ENCODE peak calls at places on chromosomes 3 and 15, in seven cellular contexts. Z is SK-N-SH, N is A549, W is ovary, I is tibial nerve, A is stomach, O is GM12878. K is an unnamed sample.

GRCh38 chr15:51310064-51310463 is 28.3 kb downstream of the CYP19A1 start:
- DNase-seq in Z (no peak), N (no peak), W (no peak), I (no peak), A (no peak), O (no peak), K (no peak)

GRCh38 chr3:179175358-179175757 is 27.2 kb downstream of the PIK3CA start:
- DNase-seq in Z (no peak), N (no peak), W (no peak), I (no peak), A (no peak), O (no peak), K (no peak)

GRCh38 chr15:43143203-43143941 is 10.0 kb downstream of the TMEM62 start:
- DNase-seq in Z (no peak), N (no peak), W (no peak), I (no peak), A (no peak), O (no peak), K (no peak)

GRCh38 chr3:119311191-119311925 is 17.2 kb downstream of the ARHGAP31 start:
- DNase-seq in Z (no peak), N (peak), W (no peak), I (no peak), A (no peak), O (no peak), K (no peak)

GRCh38 chr3:126199256-126199655 is 18.9 kb upstream of the ALDH1L1 start:
- DNase-seq in Z (no peak), N (no peak), W (no peak), I (no peak), A (no peak), O (no peak), K (no peak)

GRCh38 chr3:174162550-174162949 is 696.6 kb upstream of the NAALADL2 start:
- DNase-seq in Z (no peak), N (no peak), W (no peak), I (no peak), A (no peak), O (no peak), K (no peak)

GRCh38 chr3:179829391-179829790 is 176.6 kb downstream of the USP13 start:
- DNase-seq in Z (no peak), N (no peak), W (no peak), I (no peak), A (no peak), O (no peak), K (no peak)

GRCh38 chr15:98834976-98835375 is 172.6 kb downstream of the PGPEP1L start:
- DNase-seq in Z (no peak), N (no peak), W (no peak), I (no peak), A (no peak), O (no peak), K (no peak)

GRCh38 chr3:70256566-70256965 is 55.9 kb downstream of the MDFIC2 start:
- DNase-seq in Z (no peak), N (no peak), W (no peak), I (no peak), A (no peak), O (no peak), K (no peak)

GRCh38 chr3:164419220-164419619 is 659.1 kb downstream of the SI start:
- DNase-seq in Z (no peak), N (no peak), W (no peak), I (no peak), A (no peak), O (no peak), K (no peak)

GRCh38 chr3:116140100-116140689 is 305.1 kb downstream of the LSAMP start:
- DNase-seq in Z (no peak), N (no peak), W (no peak), I (no peak), A (no peak), O (no peak), K (no peak)

GRCh38 chr3:74041068-74041675 is 416.4 kb upstream of the PDZRN3 start:
- DNase-seq in Z (no peak), N (no peak), W (no peak), I (no peak), A (no peak), O (no peak), K (no peak)

GRCh38 chr3:189995129-189995528 is 125.6 kb downstream of the P3H2 start:
- DNase-seq in Z (no peak), N (no peak), W (no peak), I (no peak), A (no peak), O (no peak), K (no peak)

GRCh38 chr3:49411550-49411967 is 217 bp downstream of the RHOA start:
- DNase-seq in Z (peak), N (no peak), W (peak), I (peak), A (peak), O (no peak), K (peak)

GRCh38 chr3:184618793-184619192 is 57.2 kb downstream of the EPHB3 start:
- DNase-seq in Z (no peak), N (no peak), W (no peak), I (no peak), A (no peak), O (no peak), K (no peak)

GRCh38 chr3:153061938-153062528 is 100.0 kb upstream of the RAP2B start:
- DNase-seq in Z (no peak), N (no peak), W (no peak), I (no peak), A (no peak), O (no peak), K (no peak)

GRCh38 chr3:55718475-55718874 is 231.4 kb upstream of the WNT5A start:
- DNase-seq in Z (peak), N (no peak), W (no peak), I (no peak), A (no peak), O (no peak), K (no peak)

GRCh38 chr3:101292027-101292426 is 28.3 kb downstream of the IMPG2 start:
- DNase-seq in Z (no peak), N (no peak), W (no peak), I (no peak), A (no peak), O (no peak), K (no peak)

GRCh38 chr3:172646439-172647015 is 64.3 kb downstream of the NCEH1 start:
- DNase-seq in Z (peak), N (no peak), W (no peak), I (no peak), A (no peak), O (no peak), K (no peak)

GRCh38 chr3:65483475-65483874 is 555.2 kb downstream of the MAGI1 start:
- DNase-seq in Z (no peak), N (no peak), W (peak), I (no peak), A (peak), O (no peak), K (peak)

DNA sequence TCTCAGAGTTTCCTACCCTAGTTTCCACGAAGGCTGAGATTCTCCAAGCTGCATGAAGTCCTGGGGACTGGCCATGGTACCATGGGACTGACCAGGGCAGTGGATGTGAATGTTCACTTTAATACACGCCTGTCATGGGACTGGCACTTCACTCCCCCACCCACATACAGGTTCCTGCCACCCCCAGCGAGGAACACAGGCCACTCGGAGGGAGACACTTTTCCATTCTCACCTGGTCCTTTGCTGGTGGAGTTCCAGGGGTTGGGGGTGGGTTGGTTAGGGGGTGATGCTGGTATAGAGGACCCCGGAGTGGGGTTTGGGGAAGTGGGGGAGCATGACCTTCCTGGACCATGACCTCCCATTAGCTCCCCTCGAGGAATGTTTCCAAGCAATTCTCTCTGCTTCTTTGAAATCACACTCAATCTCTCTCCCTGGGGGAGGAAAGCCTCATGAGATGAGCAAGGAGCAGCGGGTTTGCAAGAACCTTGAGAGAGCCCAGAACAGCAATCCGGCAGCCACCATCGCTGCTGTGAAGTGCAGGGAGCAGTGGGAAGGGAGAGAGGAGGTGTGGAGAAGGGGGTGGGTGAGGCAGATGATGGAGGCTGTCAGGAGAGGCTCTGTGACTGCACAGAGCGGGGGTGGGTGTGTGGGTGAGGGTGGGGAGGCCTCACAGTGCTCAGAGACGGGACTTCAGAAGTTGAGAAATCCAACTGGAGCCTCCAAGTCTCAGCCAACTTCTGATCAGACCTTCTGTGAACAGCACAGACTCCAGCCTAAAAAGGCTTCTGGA is 69.7 kb downstream of the ADCY5 start:
- DNase-seq in Z (no peak), N (no peak), W (no peak), I (no peak), A (no peak), O (no peak), K (no peak)
- H3K27ac ChIP-seq in Z (no peak), N (no peak), W (no peak), I (no peak), A (no peak), O (no peak), K (peak)

DNA sequence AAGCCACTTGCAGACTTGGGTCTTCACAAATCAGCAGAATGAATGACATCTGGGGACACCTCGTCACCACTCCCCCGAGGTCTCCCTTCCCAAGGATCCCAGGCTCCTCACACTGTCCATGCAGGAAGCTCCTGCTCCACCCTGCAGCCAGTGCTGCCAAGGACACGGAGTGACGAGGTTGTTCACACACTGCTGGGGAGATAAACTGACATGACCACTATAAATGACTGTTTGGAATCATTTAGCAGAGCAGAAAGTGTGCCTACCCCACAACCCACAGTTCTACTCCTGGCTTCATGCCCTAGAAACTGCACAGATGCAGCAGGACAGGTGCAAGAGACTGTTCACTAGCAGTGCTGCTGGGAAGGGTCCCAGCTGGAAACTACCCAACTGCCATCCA is 19.7 kb upstream of the PRSS50 start:
- DNase-seq in Z (no peak), N (no peak), W (no peak), I (no peak), A (no peak), O (no peak), K (no peak)
- TF ChIP-seq EP300 in Z (no peak), N (no peak), W (no peak), I (no peak), A (no peak), O (no peak), K (no peak)

GRCh38 chr15:68192804-68193521 is 12.2 kb downstream of the CALML4 start:
- DNase-seq in Z (no peak), N (no peak), W (no peak), I (no peak), A (no peak), O (no peak), K (no peak)
- H3K27ac ChIP-seq in Z (no peak), N (no peak), W (no peak), I (peak), A (no peak), O (no peak), K (peak)

GRCh38 chr15:64146885-64147681 is 4.4 kb upstream of the SNX22 start:
- DNase-seq in Z (peak), N (no peak), W (peak), I (no peak), A (no peak), O (no peak), K (peak)
- TF ChIP-seq EP300 in Z (no peak), N (no peak), W (no peak), I (no peak), A (no peak), O (no peak), K (no peak)

GRCh38 chr3:157500232-157500631 is 3.0 kb downstream of the VEPH1 start:
- DNase-seq in Z (no peak), N (no peak), W (no peak), I (no peak), A (no peak), O (no peak), K (no peak)
- H3K27ac ChIP-seq in Z (no peak), N (no peak), W (no peak), I (no peak), A (no peak), O (no peak), K (no peak)

GRCh38 chr3:4976109-4976508 is 3.1 kb upstream of the BHLHE40 start:
- DNase-seq in Z (peak), N (peak), W (peak), I (no peak), A (peak), O (no peak), K (no peak)
- TF ChIP-seq EP300 in Z (no peak), N (no peak), W (no peak), I (no peak), A (no peak), O (no peak), K (no peak)

GRCh38 chr15:23690015-23690414 is 2.9 kb upstream of the NDN start:
- DNase-seq in Z (no peak), N (no peak), W (no peak), I (no peak), A (no peak), O (no peak), K (no peak)
- H3K27ac ChIP-seq in Z (no peak), N (no peak), W (peak), I (peak), A (no peak), O (no peak), K (peak)

GRCh38 chr3:4225005-4225471 is 78.1 kb upstream of the SETMAR start:
- DNase-seq in Z (no peak), N (no peak), W (no peak), I (no peak), A (no peak), O (no peak), K (no peak)
- TF ChIP-seq EP300 in Z (no peak), N (no peak), W (no peak), I (no peak), A (no peak), O (no peak), K (no peak)

DNA sequence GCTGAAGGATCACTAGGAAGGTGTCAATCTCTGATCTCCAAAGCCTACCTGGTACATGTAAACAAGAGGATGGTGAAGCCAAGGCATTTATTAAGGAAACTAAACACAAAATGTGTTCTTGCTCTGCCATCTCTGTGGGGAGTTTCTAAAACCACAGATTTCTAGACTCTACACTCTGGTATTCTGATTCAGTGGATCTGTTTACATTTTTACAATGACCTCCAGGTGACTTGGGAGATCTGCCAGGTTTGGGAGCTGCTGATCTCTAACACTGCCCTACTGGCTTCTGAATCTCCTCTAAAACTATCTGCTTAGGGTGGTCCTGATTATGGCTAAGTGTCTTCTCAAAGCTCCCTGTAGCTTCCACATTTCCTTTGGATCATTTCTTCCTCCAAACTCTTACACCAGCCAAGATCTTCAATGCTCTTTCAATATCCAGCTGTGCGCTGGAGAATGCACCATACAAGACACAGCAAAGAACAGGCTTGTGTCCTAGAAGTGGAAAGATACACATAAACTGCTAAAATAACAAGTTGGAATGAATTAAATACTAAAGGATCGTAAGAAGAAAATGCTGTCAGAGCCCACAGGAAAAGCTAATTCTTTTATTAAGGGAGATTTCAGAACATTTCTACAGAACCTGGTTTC is 72.7 kb downstream of the GREM1 start:
- DNase-seq in Z (no peak), N (no peak), W (no peak), I (no peak), A (no peak), O (no peak), K (no peak)
- H3K27ac ChIP-seq in Z (no peak), N (no peak), W (no peak), I (no peak), A (no peak), O (no peak), K (no peak)

DNA sequence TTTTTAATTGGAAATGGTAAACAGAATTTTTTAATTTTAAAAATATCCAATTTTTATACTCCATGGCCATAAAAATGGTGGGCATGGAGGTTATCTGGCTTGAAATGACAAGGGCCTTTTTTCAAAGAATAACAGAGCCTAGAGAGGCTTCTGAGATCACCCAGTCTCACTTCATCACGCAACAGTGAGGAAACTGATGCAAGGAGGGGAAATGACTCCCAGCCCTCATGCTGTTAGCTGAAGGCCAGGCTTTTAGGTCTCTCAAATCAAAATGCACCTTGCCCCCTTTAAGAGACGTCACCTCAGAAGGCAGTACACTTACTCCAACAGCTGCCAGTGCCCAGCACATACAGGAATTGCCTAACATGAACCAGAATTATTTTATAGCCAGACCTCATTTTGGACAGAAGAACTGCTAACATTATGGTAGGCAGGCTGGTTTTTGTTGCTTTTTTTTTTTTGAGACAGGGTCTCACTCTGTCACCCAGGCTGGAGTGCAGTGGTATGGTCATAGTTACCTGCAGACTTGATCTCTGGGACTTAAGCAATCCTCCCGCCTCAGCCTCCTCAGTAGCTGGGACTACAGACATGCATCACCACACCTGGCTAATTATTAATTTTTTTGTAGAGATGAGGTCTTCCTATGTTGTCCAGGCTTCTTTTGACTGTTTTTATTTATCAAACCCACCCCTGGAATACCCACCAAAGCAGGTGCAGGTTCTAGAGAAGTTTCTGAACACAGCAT is 9.1 kb downstream of the RAB43 start:
- DNase-seq in Z (no peak), N (no peak), W (no peak), I (no peak), A (no peak), O (no peak), K (no peak)
- TF ChIP-seq EP300 in Z (no peak), N (no peak), W (no peak), I (no peak), A (no peak), O (no peak), K (no peak)